ENCODE peak calls at places on chromosomes 5 and 9, in six cellular contexts. X, H, E, I, O and B are unnamed samples.

GRCh38 chr5:178279723-178280438 is 47.3 kb upstream of the PHYKPL start:
- DNase-seq in X (peak), I (no peak), O (peak), H (peak), E (peak), B (peak)

GRCh38 chr5:84301535-84301934 is 83.1 kb downstream of the EDIL3 start:
- DNase-seq in H (no peak), E (no peak), X (peak), O (no peak), I (no peak), B (no peak)

GRCh38 chr9:6024035-6024554 is 8.7 kb upstream of the RANBP6 start:
- DNase-seq in I (no peak), X (peak), O (peak), E (peak), H (peak), B (no peak)

GRCh38 chr5:135821061-135821781 is 13.2 kb upstream of the SLC25A48 start:
- DNase-seq in X (no peak), E (no peak), I (no peak), O (no peak), H (no peak), B (no peak)

GRCh38 chr9:115367780-115368179 is 249.8 kb upstream of the TNC start:
- DNase-seq in X (no peak), O (no peak), I (no peak), H (no peak), E (no peak), B (no peak)

GRCh38 chr5:22669345-22669744 is 183.8 kb downstream of the CDH12 start:
- DNase-seq in X (no peak), O (peak), I (no peak), H (no peak), E (no peak), B (no peak)

GRCh38 chr5:35012365-35012764 is 35.4 kb downstream of the AGXT2 start:
- DNase-seq in H (no peak), I (no peak), O (no peak), X (no peak), E (no peak), B (no peak)

GRCh38 chr5:54628049-54628448 is 110.5 kb downstream of the SNX18 start:
- DNase-seq in X (no peak), E (no peak), I (no peak), O (no peak), H (no peak), B (no peak)

GRCh38 chr9:121736147-121736721 is 84.8 kb downstream of the DAB2IP start:
- DNase-seq in O (no peak), I (no peak), X (peak), E (no peak), H (peak), B (peak)

GRCh38 chr5:175321927-175322532 is 122.0 kb downstream of the DRD1 start:
- DNase-seq in X (peak), H (peak), I (no peak), O (peak), E (no peak), B (peak)

GRCh38 chr5:60685700-60686099 is 14.3 kb downstream of the DEPDC1B start:
- DNase-seq in X (no peak), O (peak), E (no peak), H (no peak), I (no peak), B (no peak)

GRCh38 chr5:143887901-143888648 is 76.1 kb downstream of the HMHB1 start:
- DNase-seq in E (no peak), O (no peak), I (no peak), H (no peak), X (peak), B (no peak)

GRCh38 chr5:142846402-142846801 is 76.2 kb downstream of the ARHGAP26 start:
- DNase-seq in H (no peak), E (no peak), I (no peak), O (peak), X (no peak), B (no peak)

GRCh38 chr5:103475629-103476240 is 86.9 kb downstream of the NUDT12 start:
- DNase-seq in H (no peak), E (peak), I (no peak), X (peak), O (peak), B (no peak)

GRCh38 chr5:67246108-67246507 is 49.5 kb upstream of the CD180 start:
- DNase-seq in X (peak), O (peak), E (peak), I (peak), H (no peak), B (no peak)

GRCh38 chr9:37004424-37004935 is 29.6 kb downstream of the PAX5 start:
- DNase-seq in O (no peak), H (no peak), I (no peak), X (no peak), E (no peak), B (no peak)

GRCh38 chr9:122346478-122347347 is 24.1 kb upstream of the PTGS1 start:
- DNase-seq in H (peak), E (peak), O (no peak), I (no peak), X (no peak), B (peak)

GRCh38 chr9:128677787-128678186 is 11.2 kb upstream of the SET start:
- DNase-seq in I (no peak), X (no peak), O (no peak), H (no peak), E (no peak), B (no peak)

GRCh38 chr9:107487521-107488399 is 1.8 kb downstream of the KLF4 start:
- DNase-seq in O (no peak), X (peak), I (no peak), H (peak), E (peak), B (peak)

GRCh38 chr5:56620903-56621680 is 194.3 kb upstream of the MAP3K1 start:
- DNase-seq in X (no peak), O (no peak), E (no peak), I (no peak), H (no peak), B (no peak)

GRCh38 chr9:1083325-1083913 is 33.3 kb downstream of the DMRT2 start:
- DNase-seq in O (peak), E (peak), X (peak), I (no peak), H (peak), B (peak)

GRCh38 chr9:86303316-86303975 is 21.1 kb upstream of the ISCA1 start:
- DNase-seq in O (peak), H (no peak), E (no peak), I (no peak), X (no peak), B (no peak)

GRCh38 chr9:113542741-113543140 is 79.2 kb downstream of the RGS3 start:
- DNase-seq in H (no peak), X (no peak), E (no peak), O (no peak), I (no peak), B (no peak)

GRCh38 chr5:11372191-11372590 is 532.1 kb downstream of the CTNND2 start:
- DNase-seq in H (no peak), I (no peak), E (no peak), X (no peak), O (no peak), B (no peak)

GRCh38 chr9:75962186-75963036 is 71.9 kb downstream of the PCSK5 start:
- DNase-seq in X (no peak), E (no peak), H (no peak), I (no peak), O (no peak), B (no peak)

GRCh38 chr5:140882591-140882899 is 621 bp downstream of the PCDHA13 start:
- DNase-seq in I (no peak), H (peak), O (peak), X (peak), E (peak), B (peak)

GRCh38 chr5:57202811-57203210 is 29.0 kb downstream of the GPBP1 start:
- DNase-seq in I (no peak), H (no peak), E (no peak), X (no peak), O (no peak), B (no peak)

GRCh38 chr5:3456121-3456681 is 139.4 kb upstream of the IRX1 start:
- DNase-seq in E (no peak), O (no peak), H (no peak), I (no peak), X (no peak), B (no peak)

GRCh38 chr5:128163991-128164390 is 80.4 kb downstream of the SLC12A2 start:
- DNase-seq in E (no peak), I (no peak), X (no peak), H (no peak), O (no peak), B (no peak)

GRCh38 chr9:115213777-115214428 is 95.9 kb upstream of the TNC start:
- DNase-seq in O (no peak), H (no peak), X (peak), E (peak), I (no peak), B (no peak)

DNA sequence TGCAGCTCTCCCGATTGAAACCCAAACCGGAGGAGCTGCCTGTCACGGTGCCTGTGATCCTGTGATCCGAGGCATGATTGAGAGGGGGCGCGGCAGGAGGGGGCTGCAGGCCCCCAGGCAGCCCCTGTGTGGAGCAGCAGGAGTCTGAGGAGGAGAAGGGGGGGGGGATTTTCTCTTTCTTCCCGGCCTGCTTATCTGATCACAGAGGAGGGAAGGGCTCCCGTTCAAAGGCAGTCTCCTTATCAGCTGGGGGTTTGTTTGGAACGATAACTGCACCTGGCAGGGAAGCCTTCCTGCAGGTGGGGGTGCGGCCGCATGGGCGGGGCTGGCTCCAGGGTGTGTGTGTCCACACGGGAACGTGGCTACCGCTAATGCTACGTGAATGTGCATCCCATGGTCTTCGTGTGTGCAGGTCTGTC is 38.4 kb downstream of the LMX1B start:
- DNase-seq in H (no peak), X (no peak), E (no peak), I (no peak), O (no peak), B (no peak)
- TF ChIP-seq MAX in H (no peak), X (no peak), E (no peak), I (no peak), O (no peak), B (no peak)

DNA sequence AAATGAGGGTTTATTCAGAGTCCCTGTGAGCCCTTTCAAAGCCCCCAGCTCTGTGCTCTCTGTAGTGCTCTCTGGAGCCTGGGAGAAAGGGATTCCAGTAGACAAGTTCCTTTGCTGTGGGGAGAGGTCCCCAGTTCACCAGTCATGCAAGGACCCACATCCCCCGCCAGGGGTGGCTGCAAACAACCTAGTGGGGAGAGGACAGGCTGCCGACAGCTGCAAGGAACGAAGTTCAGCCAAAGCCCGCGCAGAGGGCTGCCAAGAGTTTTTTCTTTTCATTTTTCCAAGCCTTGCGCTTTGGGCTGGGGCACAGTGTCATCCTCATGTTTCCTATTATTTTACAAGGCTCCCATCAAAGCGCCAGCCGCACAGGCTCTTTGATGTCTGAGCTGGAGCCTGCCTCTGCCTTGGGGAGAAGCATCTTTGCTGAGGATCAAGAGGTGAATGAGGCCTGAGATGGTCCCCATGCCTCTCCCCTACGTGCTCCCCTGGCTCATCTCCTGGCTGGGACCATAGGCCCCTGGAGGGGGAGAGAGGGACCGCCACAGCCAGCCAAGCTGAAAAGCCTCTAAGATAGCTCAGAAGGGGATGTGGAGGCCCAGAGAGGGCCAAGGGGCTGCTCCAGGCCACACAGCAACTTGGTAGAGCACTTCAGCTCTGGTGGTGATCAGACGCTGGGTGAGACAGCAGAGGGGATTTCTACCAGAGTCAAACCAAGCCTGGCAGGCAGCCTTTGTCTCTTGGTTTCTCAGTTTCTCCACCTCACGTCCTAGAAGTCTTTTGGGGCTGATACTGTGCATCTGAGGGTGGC is 50.5 kb upstream of the SYNPO start:
- DNase-seq in I (peak), O (no peak), E (peak), H (no peak), X (no peak), B (peak)
- TF ChIP-seq CTCF in I (peak), O (no peak), E (peak), H (peak), X (no peak), B (no peak)

DNA sequence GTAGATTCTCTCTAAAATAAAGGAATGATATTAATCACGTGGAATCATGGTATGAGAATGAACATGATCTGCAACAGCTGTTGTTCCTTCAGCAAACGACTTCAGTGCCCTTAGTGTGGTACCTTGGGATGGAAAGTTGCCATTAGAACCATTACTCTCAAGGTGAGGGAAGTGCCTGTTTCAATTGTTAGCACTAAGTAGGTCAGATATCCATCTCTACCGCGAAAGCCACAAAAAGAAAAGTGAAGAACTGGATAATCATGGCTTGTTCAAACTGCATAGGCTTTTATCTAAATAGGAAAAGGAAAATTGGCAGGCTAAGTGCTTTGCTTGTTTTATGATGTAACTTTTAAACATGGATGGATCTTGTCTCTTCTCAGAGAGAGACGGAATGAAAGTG is 380.7 kb downstream of the MRPS30 start:
- DNase-seq in O (no peak), X (no peak), H (no peak), E (no peak), I (no peak), B (no peak)
- TF ChIP-seq MAX in O (no peak), X (no peak), H (no peak), E (no peak), I (no peak), B (no peak)

GRCh38 chr9:26675055-26675454 is 217.5 kb downstream of the CAAP1 start:
- DNase-seq in I (no peak), X (no peak), H (no peak), O (no peak), E (no peak), B (no peak)
- TF ChIP-seq CTCF in I (no peak), X (no peak), H (no peak), O (no peak), E (no peak), B (no peak)

DNA sequence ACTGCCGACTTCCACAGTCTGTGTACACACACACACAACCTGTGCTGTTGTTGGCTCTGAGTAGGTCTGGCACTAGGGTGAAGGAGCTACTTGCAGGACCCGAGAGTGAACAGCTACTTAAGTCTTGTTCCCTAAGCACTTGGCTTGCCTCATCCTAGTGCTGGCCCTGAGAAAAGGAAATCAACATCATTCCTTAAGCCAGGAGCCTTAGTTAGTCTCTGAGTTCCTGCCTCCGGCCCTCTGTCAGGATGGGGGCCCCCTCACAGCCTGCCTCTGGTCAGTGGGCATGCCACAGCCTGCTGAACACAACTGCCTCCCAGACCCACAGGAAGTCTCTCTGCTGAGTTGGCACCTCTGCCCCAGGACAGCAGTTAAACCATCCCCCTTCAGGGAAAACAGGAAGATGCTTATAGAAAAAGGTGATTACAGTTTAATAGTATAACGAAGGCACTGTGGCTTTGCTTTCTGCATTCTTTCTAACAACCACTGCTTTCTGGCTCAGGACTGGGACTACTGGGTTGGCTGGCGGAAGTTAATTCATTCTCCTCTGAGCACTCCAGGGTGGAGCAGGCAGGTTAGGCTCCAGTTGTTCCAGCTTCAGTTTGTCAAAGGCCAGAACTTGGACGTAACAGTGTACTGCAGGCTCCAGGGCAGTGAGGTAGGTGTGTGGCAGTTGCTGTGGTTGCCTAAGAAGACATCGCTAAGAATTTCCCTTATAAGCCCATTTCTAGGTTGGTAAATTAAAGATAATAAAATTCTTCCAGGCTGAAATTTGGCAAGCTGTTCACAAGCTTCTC is 2.8 kb downstream of the MAMDC2 start:
- DNase-seq in I (no peak), E (no peak), H (peak), O (no peak), X (no peak), B (no peak)
- TF ChIP-seq MAX in I (no peak), E (no peak), H (no peak), O (no peak), X (no peak), B (no peak)

GRCh38 chr9:98411981-98412561 is 156.6 kb upstream of the TBC1D2 start:
- DNase-seq in E (no peak), H (no peak), O (no peak), X (no peak), I (no peak), B (no peak)

GRCh38 chr9:98409637-98410173 is 154.3 kb upstream of the TBC1D2 start:
- DNase-seq in I (no peak), X (no peak), H (no peak), O (no peak), E (no peak), B (no peak)

GRCh38 chr9:98406469-98406868 is 151.0 kb upstream of the TBC1D2 start:
- DNase-seq in I (no peak), O (no peak), H (no peak), X (no peak), E (no peak), B (no peak)

GRCh38 chr9:98415782-98416181 is 160.3 kb upstream of the TBC1D2 start:
- DNase-seq in I (no peak), H (no peak), O (no peak), E (no peak), X (no peak), B (no peak)

GRCh38 chr9:98410185-98410697 is 154.8 kb upstream of the TBC1D2 start:
- DNase-seq in X (no peak), O (peak), E (peak), H (no peak), I (no peak), B (peak)
- TF ChIP-seq CTCF in X (no peak), O (no peak), E (peak), H (no peak), I (no peak), B (no peak)